ENCODE peak calls at places on chromosomes 6 and 20, in six cellular contexts. Q, B, E, O, W and M are unnamed samples. For H3K36me3, the result is how much of the 10 kb centered on the place peaks cover.

GRCh38 chr6:114108119-114109002 is 137.4 kb upstream of the HDAC2 start:
- DNase-seq in Q (peak), B (peak), E (peak), O (peak), W (peak), M (peak)

GRCh38 chr6:19032486-19033295 is 645.5 kb downstream of the RNF144B start:
- DNase-seq in Q (no peak), B (no peak), E (no peak), O (no peak), W (no peak), M (no peak)

GRCh38 chr20:54350415-54350814 is 125.0 kb upstream of the DOK5 start:
- DNase-seq in Q (no peak), B (no peak), E (peak), O (no peak), W (no peak), M (no peak)

GRCh38 chr20:46438156-46438750 is 31.8 kb upstream of the ELMO2 start:
- DNase-seq in Q (no peak), B (no peak), E (peak), O (peak), W (no peak), M (no peak)

GRCh38 chr6:148593130-148593812 is 153.6 kb upstream of the UST start:
- DNase-seq in Q (no peak), B (no peak), E (peak), O (no peak), W (no peak), M (no peak)

GRCh38 chr6:133741375-133741861 is 147.5 kb upstream of the TCF21 start:
- DNase-seq in Q (no peak), B (no peak), E (peak), O (no peak), W (no peak), M (no peak)

GRCh38 chr6:35905841-35906498 is 14.9 kb downstream of the SRPK1 start:
- DNase-seq in Q (no peak), B (no peak), E (peak), O (no peak), W (no peak), M (no peak)

GRCh38 chr6:137223370-137224131 is 4.4 kb upstream of the IFNGR1 start:
- DNase-seq in Q (peak), B (peak), E (peak), O (peak), W (no peak), M (no peak)

GRCh38 chr6:72890233-72890632 is 268.4 kb downstream of the KCNQ5 start:
- DNase-seq in Q (no peak), B (no peak), E (no peak), O (no peak), W (no peak), M (no peak)

GRCh38 chr6:28124350-28124970 is at the start of gene ZSCAN16:
- DNase-seq in Q (peak), B (peak), E (peak), O (peak), W (peak), M (peak)
- TF ChIP-seq POLR2A in Q (no peak), B (no peak), E (no peak), O (peak), W (peak), M (no peak)

GRCh38 chr6:116714761-116715160 is 33.8 kb downstream of the KPNA5 start:
- DNase-seq in Q (no peak), B (no peak), E (no peak), O (no peak), W (no peak), M (no peak)
- H3K36me3 ChIP-seq in Q (under half), B (under half), E (under half), O (under half), W (under half), M (under half)

DNA sequence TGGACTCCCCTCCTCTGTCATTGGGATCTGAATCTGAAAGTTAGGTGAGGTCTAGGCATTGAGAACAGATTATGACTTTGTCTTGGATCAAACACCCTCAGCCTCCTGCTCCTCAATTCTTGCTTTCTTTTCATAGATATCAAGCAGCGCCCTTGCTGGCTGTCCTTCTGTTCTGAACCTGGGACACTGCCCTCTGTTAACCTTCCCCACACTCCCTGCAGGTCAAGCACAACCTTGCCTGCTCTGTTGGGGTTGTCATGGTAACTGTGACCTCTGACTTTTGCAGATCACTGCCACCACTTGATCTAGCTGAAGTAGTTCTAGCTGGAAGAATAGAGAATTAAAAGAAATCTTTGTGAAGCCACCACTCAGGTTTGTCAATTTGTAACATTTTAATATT is 16.4 kb upstream of the MICA start:
- DNase-seq in Q (no peak), B (no peak), E (no peak), O (peak), W (no peak), M (no peak)
- TF ChIP-seq CTCF in Q (no peak), B (no peak), E (no peak), O (peak), W (no peak), M (no peak)

GRCh38 chr20:63053430-63054102 is 46.8 kb upstream of the BHLHE23 start:
- DNase-seq in Q (peak), B (no peak), E (no peak), O (no peak), W (peak), M (no peak)

GRCh38 chr20:63052571-63053429 is 46.0 kb upstream of the BHLHE23 start:
- DNase-seq in Q (no peak), B (peak), E (no peak), O (no peak), W (no peak), M (no peak)

GRCh38 chr20:63055575-63056235 is 48.9 kb upstream of the BHLHE23 start:
- DNase-seq in Q (peak), B (peak), E (no peak), O (no peak), W (peak), M (no peak)

GRCh38 chr20:63054695-63055240 is 48.0 kb upstream of the BHLHE23 start:
- DNase-seq in Q (peak), B (peak), E (no peak), O (no peak), W (peak), M (no peak)

GRCh38 chr20:63054103-63054474 is 47.3 kb upstream of the BHLHE23 start:
- DNase-seq in Q (peak), B (peak), E (no peak), O (no peak), W (peak), M (no peak)
- TF ChIP-seq POLR2A in Q (no peak), B (no peak), E (no peak), O (no peak), W (no peak), M (no peak)

DNA sequence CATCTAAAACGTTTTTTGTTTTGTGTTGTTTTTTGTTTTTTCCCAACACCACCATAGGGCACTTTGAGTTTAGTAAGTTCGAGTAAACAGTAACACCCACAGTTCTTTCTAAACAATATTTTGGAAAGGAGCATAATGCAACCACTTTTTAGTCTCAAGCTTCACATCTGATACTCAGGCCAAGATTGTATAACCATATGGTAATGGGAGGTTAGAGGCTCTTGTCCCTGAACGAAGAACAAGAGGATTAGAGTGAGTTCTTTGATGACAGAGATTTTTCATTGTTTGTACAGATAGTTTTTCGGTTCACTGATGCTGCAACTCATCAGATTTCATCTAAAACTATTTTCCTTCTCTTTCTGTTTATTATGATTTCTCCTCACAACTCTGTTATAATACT is 144.6 kb downstream of the MTHFD1L start:
- DNase-seq in Q (no peak), B (no peak), E (no peak), O (no peak), W (no peak), M (no peak)
- H3K36me3 ChIP-seq in Q (under half), B (under half), E (under half), O (under half), W (under half), M (under half)

DNA sequence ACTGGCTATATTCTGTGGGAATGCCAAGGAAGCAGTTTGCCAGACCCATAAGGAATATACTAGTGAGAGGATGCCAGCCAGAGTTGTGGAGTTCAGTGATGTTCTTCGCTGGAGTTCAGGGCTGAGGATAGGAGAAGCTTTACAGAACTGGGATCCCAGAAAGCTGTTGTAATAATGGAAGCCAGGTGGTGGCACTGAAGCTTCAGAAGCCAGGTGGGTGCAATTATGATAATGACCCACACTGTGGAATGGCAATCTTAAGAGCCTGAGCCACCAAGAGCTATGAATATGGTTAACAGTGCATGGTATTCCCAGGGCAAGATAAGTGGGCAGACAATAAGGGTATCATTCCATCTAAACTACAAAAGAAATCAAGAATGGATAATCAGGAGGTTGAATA is 25.1 kb upstream of the ENPP1 start:
- DNase-seq in Q (peak), B (no peak), E (no peak), O (no peak), W (peak), M (no peak)
- TF ChIP-seq CTCF in Q (peak), B (no peak), E (no peak), O (peak), W (peak), M (no peak)

GRCh38 chr20:37095609-37096414 is at the start of gene RBL1:
- DNase-seq in Q (peak), B (peak), E (peak), O (peak), W (peak), M (peak)
- TF ChIP-seq POLR2A in Q (peak), B (no peak), E (no peak), O (peak), W (no peak), M (peak)